ENCODE peak calls at places on chromosomes 12 and 14, in six cellular contexts. I, R, H, D, T and B are unnamed samples.

GRCh38 chr12:110117948-110118685 is 6.0 kb upstream of the IFT81 start:
- DNase-seq in I (no peak), T (no peak), R (no peak), D (no peak), H (no peak), B (no peak)

GRCh38 chr12:105060715-105061378 is 23.4 kb downstream of the ALDH1L2 start:
- DNase-seq in R (no peak), D (no peak), I (no peak), T (no peak), H (no peak), B (no peak)

GRCh38 chr12:130665753-130666152 is 50.3 kb downstream of the RIMBP2 start:
- DNase-seq in I (no peak), T (no peak), H (no peak), R (no peak), D (no peak), B (no peak)

GRCh38 chr12:109289004-109289403 is 20.1 kb downstream of the FOXN4 start:
- DNase-seq in I (no peak), H (no peak), D (no peak), T (no peak), R (no peak), B (no peak)

GRCh38 chr14:56185991-56186390 is 67.8 kb downstream of the PELI2 start:
- DNase-seq in T (no peak), H (no peak), R (no peak), D (no peak), I (no peak), B (no peak)

GRCh38 chr14:77369280-77369679 is 7.6 kb downstream of the TMED8 start:
- DNase-seq in D (no peak), H (no peak), T (no peak), I (no peak), R (no peak), B (no peak)

GRCh38 chr12:39372929-39373328 is 70.0 kb downstream of the KIF21A start:
- DNase-seq in R (no peak), H (peak), I (no peak), T (no peak), D (no peak), B (no peak)

GRCh38 chr12:7155471-7156034 is 25.4 kb downstream of the CLSTN3 start:
- DNase-seq in I (no peak), H (no peak), D (no peak), T (no peak), R (no peak), B (no peak)

GRCh38 chr14:98579140-98579539 is 692.9 kb downstream of the BCL11B start:
- DNase-seq in R (no peak), H (no peak), D (no peak), I (no peak), T (no peak), B (no peak)

GRCh38 chr14:21933681-21934080 is 260.1 kb upstream of the OR4E1 start:
- DNase-seq in T (no peak), D (no peak), H (no peak), R (no peak), I (no peak), B (no peak)

GRCh38 chr14:36504805-36505192 is 15.2 kb downstream of the NKX2-1 start:
- DNase-seq in I (no peak), D (no peak), T (no peak), H (no peak), R (no peak), B (no peak)

GRCh38 chr14:100523536-100524025 is 63.6 kb downstream of the BEGAIN start:
- DNase-seq in R (no peak), I (no peak), T (no peak), D (peak), H (no peak), B (no peak)

GRCh38 chr14:100526057-100526456 is 61.2 kb downstream of the BEGAIN start:
- DNase-seq in D (no peak), H (no peak), R (no peak), I (no peak), T (peak), B (no peak)

GRCh38 chr14:100524233-100524932 is 62.8 kb downstream of the BEGAIN start:
- DNase-seq in D (peak), I (no peak), H (no peak), R (no peak), T (no peak), B (no peak)

GRCh38 chr14:100525615-100526014 is 61.6 kb downstream of the BEGAIN start:
- DNase-seq in I (no peak), D (peak), H (no peak), T (peak), R (no peak), B (no peak)

GRCh38 chr14:100524933-100525243 is 62.3 kb downstream of the BEGAIN start:
- DNase-seq in T (peak), I (no peak), H (no peak), R (peak), D (peak), B (peak)
- TF ChIP-seq CTCF in T (no peak), I (peak), H (peak), R (peak), D (peak), B (peak)

DNA sequence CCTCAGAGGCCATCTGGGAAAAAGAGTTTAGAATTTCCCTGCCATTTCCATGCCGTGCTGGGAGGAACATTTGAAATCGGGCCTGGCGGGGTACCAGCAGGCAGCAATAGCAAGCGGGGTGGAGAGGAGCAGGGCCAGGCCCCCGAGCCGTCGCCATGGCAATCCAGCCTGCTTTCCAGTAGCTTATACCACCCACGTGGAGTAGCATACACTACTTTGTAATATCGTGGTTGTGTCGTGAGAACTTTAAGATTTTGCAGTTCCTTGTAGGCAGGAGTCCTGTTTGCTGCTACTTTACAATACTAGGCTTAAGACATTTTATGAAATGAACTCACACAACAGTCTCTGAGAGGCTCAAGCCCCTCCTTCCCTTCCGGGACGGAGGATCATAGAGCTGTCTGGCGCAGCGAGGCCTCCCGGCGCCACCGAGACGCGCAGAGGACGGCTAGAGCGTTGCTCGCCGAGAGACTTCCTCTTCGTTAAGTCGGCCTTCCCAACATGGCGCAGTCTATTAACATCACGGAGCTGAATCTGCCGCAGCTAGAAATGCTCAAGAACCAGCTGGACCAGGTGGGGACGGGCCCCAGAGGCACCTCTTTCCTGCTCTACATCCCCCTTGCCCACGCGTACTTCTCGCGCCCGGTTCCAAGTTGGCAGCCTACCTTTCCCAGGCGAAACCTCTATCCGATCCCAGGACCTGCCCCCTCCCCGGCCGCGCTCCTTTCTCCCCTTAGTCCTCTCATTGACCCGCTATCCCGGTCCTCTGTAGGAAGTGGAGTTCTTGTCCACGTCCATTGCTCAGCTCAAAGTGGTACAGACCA is at the start of gene PFDN5:
- DNase-seq in T (peak), R (peak), D (peak), I (peak), H (peak), B (peak)
- TF ChIP-seq CTCF in T (no peak), R (no peak), D (no peak), I (no peak), H (no peak), B (peak)

DNA sequence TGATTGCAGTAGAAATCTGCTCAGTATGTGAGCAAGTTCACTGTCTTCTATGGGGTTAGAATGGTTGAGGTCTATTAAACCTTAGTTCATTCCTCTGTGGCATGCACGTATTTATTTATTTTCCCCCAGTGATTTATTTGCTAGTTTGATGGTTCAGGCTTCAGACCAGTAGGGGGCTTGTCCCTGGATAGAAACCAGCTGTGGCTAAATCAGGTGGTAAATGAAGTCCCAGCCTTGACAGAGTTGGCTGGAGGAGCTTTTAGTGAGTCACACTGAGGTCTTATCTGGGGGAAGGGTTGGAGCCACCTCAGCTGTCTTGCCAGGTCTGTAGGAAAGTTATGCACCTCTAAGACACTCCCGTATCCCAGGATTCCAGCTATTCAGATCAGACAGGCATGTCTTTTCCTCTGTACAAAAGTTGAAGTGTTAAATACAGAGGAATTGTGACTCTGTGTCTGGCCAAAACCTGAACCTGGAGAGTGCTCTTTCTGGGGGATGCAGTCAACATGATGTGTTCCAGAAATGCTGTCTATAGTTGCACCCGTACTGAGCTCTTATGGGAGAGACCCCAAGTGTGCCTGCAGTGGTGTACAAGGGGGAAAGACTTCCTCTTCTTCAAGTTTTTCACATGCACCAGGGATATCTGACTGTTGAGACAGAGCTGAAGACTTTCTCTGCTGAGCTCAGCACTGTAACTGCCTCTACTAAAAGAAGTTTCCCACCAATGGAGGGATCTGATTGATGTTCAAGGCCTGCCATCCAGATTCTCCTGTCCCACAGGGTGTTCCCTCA is 1322.1 kb downstream of the TMEM121 start:
- DNase-seq in R (no peak), I (no peak), T (no peak), D (no peak), H (no peak), B (no peak)
- TF ChIP-seq CTCF in R (peak), I (peak), T (no peak), D (no peak), H (no peak), B (no peak)

GRCh38 chr12:99745895-99746294 is 98.3 kb downstream of the GARIN6 start:
- DNase-seq in H (no peak), R (no peak), T (no peak), I (no peak), D (no peak), B (no peak)

GRCh38 chr12:99745106-99745505 is 97.6 kb downstream of the GARIN6 start:
- DNase-seq in H (no peak), T (no peak), D (no peak), R (no peak), I (no peak), B (no peak)

GRCh38 chr12:99746538-99746937 is 99.0 kb downstream of the GARIN6 start:
- DNase-seq in T (no peak), I (no peak), R (no peak), D (no peak), H (no peak), B (no peak)
- TF ChIP-seq CTCF in T (no peak), I (no peak), R (no peak), D (no peak), H (no peak), B (peak)

DNA sequence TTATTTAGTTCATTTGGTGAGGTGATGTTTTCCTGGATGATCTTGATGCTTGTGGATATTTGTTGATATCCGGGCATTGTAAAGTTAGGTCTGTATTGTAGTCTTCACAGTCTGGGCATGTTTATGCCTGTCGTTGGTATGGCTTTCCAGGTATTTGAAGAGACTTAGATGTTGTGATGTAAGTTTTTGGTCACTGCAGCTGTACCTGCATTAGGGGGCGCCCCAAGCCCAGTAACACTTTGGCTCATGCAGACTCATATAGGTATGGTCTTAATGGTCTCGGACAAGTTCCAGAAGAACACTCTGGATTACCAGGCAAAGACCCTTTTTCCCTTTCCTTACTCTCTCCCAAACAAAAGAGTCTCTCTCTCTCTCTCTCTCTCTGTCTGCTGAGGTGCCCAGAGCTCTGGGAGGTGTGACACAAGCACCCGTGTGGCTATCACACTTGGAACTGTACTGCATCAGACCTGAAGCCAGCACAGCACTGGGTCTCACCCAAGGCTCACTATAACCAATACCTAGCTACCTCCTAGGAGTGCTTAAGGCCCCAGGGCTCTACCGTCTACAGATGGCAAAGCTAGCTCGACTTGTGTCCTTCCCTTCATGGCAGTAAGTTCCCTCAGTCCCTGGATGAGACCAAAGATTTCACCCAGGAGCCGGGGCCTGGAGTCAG is 425.8 kb upstream of the ATXN7L3B start:
- DNase-seq in I (no peak), R (no peak), H (peak), T (no peak), D (peak), B (peak)
- TF ChIP-seq CTCF in I (no peak), R (no peak), H (peak), T (no peak), D (peak), B (peak)

GRCh38 chr12:52900896-52901714 is 3.8 kb downstream of the KRT8 start:
- DNase-seq in R (no peak), I (no peak), T (no peak), H (no peak), D (no peak), B (no peak)

GRCh38 chr12:52901715-52902541 is 2.9 kb downstream of the KRT8 start:
- DNase-seq in R (no peak), T (no peak), H (no peak), I (no peak), D (no peak), B (no peak)

GRCh38 chr12:52906049-52906645 is 1.3 kb upstream of the KRT8 start:
- DNase-seq in R (no peak), I (no peak), H (no peak), D (no peak), T (no peak), B (no peak)

GRCh38 chr12:52903285-52903854 is 1.5 kb downstream of the KRT8 start:
- DNase-seq in H (peak), R (peak), T (no peak), I (peak), D (peak), B (peak)

GRCh38 chr12:52903855-52904508 is 894 bp downstream of the KRT8 start:
- DNase-seq in T (no peak), R (peak), H (peak), I (no peak), D (peak), B (peak)
- TF ChIP-seq CTCF in T (no peak), R (no peak), H (no peak), I (no peak), D (no peak), B (no peak)

GRCh38 chr12:13079440-13079906 is 24.0 kb downstream of the GSG1 start:
- DNase-seq in I (no peak), D (no peak), T (no peak), R (no peak), H (no peak), B (no peak)
- TF ChIP-seq CTCF in I (no peak), D (no peak), T (no peak), R (no peak), H (peak), B (peak)

DNA sequence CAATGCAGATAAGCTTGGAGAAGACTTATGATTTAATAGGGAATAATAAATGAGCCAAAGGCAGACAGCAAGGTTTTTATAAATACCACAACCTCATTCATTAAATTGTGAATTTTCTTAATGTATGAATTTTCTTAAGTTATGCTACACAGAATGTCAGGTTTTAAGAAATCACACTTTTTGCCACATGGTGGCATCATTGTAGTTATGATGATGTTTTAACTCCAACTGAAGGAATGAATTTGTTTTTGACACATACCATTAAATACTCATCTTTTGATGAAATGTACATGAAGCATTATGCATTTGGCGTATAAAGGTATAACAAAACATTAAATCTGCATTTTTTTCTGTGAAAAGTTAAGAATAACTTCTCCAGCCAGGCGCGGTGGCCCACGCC is 524.1 kb upstream of the FBXO33 start:
- DNase-seq in I (no peak), R (no peak), H (no peak), T (no peak), D (no peak), B (no peak)
- TF ChIP-seq CTCF in I (no peak), R (no peak), H (no peak), T (no peak), D (no peak), B (no peak)

GRCh38 chr14:54691525-54692260 is 124.8 kb downstream of the SAMD4A start:
- DNase-seq in H (peak), D (peak), T (peak), I (no peak), R (peak), B (peak)
- TF ChIP-seq CTCF in H (peak), D (peak), T (no peak), I (peak), R (peak), B (peak)